ENCODE peak calls at places on chromosomes 4 and X, in six cellular contexts. A is ovary, P is prostate gland, H is stomach, I is uterus, R is Peyer's patch. D is an unnamed sample. For H3K4me1, the result is how much of the 10 kb centered on the place peaks cover.

GRCh38 chrX:51006068-51006467 is 95.5 kb downstream of the BMP15 start:
- DNase-seq in H (no peak), R (no peak), I (no peak), A (no peak), P (no peak), D (no peak)

GRCh38 chrX:70755850-70756249 is 152.7 kb downstream of the TEX11 start:
- DNase-seq in H (no peak), A (no peak), R (peak), P (no peak), I (no peak), D (no peak)

GRCh38 chr4:6282247-6282646 is 12.6 kb downstream of the WFS1 start:
- DNase-seq in A (peak), H (no peak), P (no peak), R (no peak), I (no peak), D (no peak)

GRCh38 chrX:129743835-129744234 is 5.1 kb downstream of the XPNPEP2 start:
- DNase-seq in P (no peak), I (no peak), H (no peak), R (no peak), A (no peak), D (no peak)

GRCh38 chr4:184596617-184597185 is 52.5 kb downstream of the CASP3 start:
- DNase-seq in R (no peak), H (peak), P (no peak), I (no peak), A (no peak), D (no peak)

GRCh38 chr4:172794378-172794777 is 374.2 kb upstream of the GALNT7 start:
- DNase-seq in H (no peak), I (no peak), R (no peak), P (no peak), A (no peak), D (no peak)

GRCh38 chrX:42943051-42943450 is 165.1 kb upstream of the PPP1R2C start:
- DNase-seq in P (no peak), H (no peak), R (no peak), I (no peak), A (no peak), D (no peak)

GRCh38 chr4:105895609-105896460 is 564 bp downstream of the NPNT start:
- DNase-seq in A (peak), R (peak), P (peak), H (no peak), I (peak), D (no peak)

GRCh38 chr4:74426101-74426500 is 18.8 kb upstream of the AREG start:
- DNase-seq in I (no peak), H (no peak), P (no peak), R (no peak), A (no peak), D (no peak)

GRCh38 chr4:186727149-186727976 is 3.7 kb upstream of the FAT1 start:
- DNase-seq in R (no peak), I (no peak), P (no peak), A (no peak), H (no peak), D (no peak)

GRCh38 chrX:460823-461640 is 74.3 kb upstream of the PPP2R3B start:
- DNase-seq in H (no peak), P (no peak), I (no peak), A (no peak), R (no peak), D (no peak)

GRCh38 chr4:140162596-140162995 is 8.6 kb upstream of the MAML3 start:
- DNase-seq in I (no peak), P (no peak), R (no peak), A (no peak), H (no peak), D (no peak)

GRCh38 chr4:86446996-86447395 is 87.1 kb upstream of the MAPK10 start:
- DNase-seq in P (no peak), H (no peak), A (no peak), R (no peak), I (no peak), D (no peak)

GRCh38 chr4:93897559-93897958 is 69.0 kb downstream of the ATOH1 start:
- DNase-seq in H (no peak), I (no peak), P (no peak), R (no peak), A (no peak), D (no peak)

GRCh38 chr4:26762650-26763049 is 98.0 kb upstream of the STIM2 start:
- DNase-seq in I (no peak), H (no peak), A (no peak), P (no peak), R (no peak), D (no peak)

GRCh38 chr4:100805547-100805946 is 287.7 kb upstream of the EMCN start:
- DNase-seq in R (no peak), H (no peak), I (no peak), A (no peak), P (no peak), D (no peak)

GRCh38 chrX:68571292-68572256 is 72.7 kb downstream of the YIPF6 start:
- DNase-seq in A (no peak), H (no peak), R (no peak), I (no peak), P (no peak), D (no peak)

GRCh38 chr4:2040391-2041233 is 18.5 kb upstream of the NAT8L start:
- DNase-seq in R (peak), I (no peak), P (no peak), A (no peak), H (no peak), D (no peak)

GRCh38 chr4:2341261-2341841 is 77.1 kb downstream of the ZFYVE28 start:
- DNase-seq in H (peak), P (no peak), I (no peak), R (peak), A (peak), D (no peak)

GRCh38 chr4:150327262-150327780 is 249.1 kb downstream of the DCLK2 start:
- DNase-seq in P (no peak), I (no peak), H (no peak), R (no peak), A (no peak), D (no peak)

GRCh38 chr4:86977621-86978184 is 42.9 kb downstream of the AFF1 start:
- DNase-seq in I (no peak), R (peak), H (no peak), P (peak), A (no peak), D (no peak)

GRCh38 chr4:33063238-33063637 is 2343.1 kb downstream of the PCDH7 start:
- DNase-seq in H (no peak), I (no peak), R (no peak), A (no peak), P (no peak), D (no peak)

GRCh38 chrX:129772796-129773431 is 6.8 kb upstream of the SASH3 start:
- DNase-seq in H (peak), A (no peak), R (peak), I (no peak), P (no peak), D (no peak)

GRCh38 chrX:149145845-149146285 is 359.2 kb downstream of the IDS start:
- DNase-seq in P (no peak), H (no peak), I (no peak), R (no peak), A (no peak), D (no peak)

GRCh38 chr4:164937576-164938270 is 39.7 kb downstream of the TRIM61 start:
- DNase-seq in A (peak), P (peak), I (no peak), H (no peak), R (no peak), D (peak)

GRCh38 chr4:34733185-34733916 is 1511.0 kb downstream of the ARAP2 start:
- DNase-seq in H (no peak), P (no peak), A (no peak), R (no peak), I (no peak), D (no peak)

GRCh38 chr4:147994076-147994475 is 262.2 kb downstream of the ARHGAP10 start:
- DNase-seq in H (no peak), R (no peak), I (no peak), P (no peak), A (no peak), D (no peak)

GRCh38 chrX:68433155-68433980 is at the start of gene OPHN1:
- DNase-seq in A (peak), I (peak), P (peak), H (peak), R (peak), D (peak)

GRCh38 chr4:187606581-187606980 is 389.0 kb upstream of the ZFP42 start:
- DNase-seq in R (peak), H (no peak), I (no peak), P (no peak), A (no peak), D (peak)

GRCh38 chr4:4259484-4260100 is 11.6 kb upstream of the TMEM128 start:
- DNase-seq in R (no peak), H (no peak), I (no peak), P (no peak), A (no peak), D (no peak)

GRCh38 chr4:156252300-156253016 is 298.8 kb upstream of the CTSO start:
- DNase-seq in A (no peak), R (no peak), H (no peak), P (no peak), I (no peak), D (no peak)

GRCh38 chrX:13876652-13877051 is 59.8 kb upstream of the GPM6B start:
- DNase-seq in H (no peak), P (no peak), R (no peak), A (no peak), I (no peak), D (no peak)
- TF ChIP-seq POLR2A in H (no peak), P (no peak), R (no peak), A (no peak), I (no peak), D (no peak)

GRCh38 chrX:32126997-32127396 is 1055.2 kb upstream of the FTHL17 start:
- DNase-seq in I (no peak), A (no peak), P (no peak), H (no peak), R (no peak), D (no peak)
- H3K4me1 ChIP-seq in I (under half), A (under half), P (under half), H (under half), R (under half), D (under half)

DNA sequence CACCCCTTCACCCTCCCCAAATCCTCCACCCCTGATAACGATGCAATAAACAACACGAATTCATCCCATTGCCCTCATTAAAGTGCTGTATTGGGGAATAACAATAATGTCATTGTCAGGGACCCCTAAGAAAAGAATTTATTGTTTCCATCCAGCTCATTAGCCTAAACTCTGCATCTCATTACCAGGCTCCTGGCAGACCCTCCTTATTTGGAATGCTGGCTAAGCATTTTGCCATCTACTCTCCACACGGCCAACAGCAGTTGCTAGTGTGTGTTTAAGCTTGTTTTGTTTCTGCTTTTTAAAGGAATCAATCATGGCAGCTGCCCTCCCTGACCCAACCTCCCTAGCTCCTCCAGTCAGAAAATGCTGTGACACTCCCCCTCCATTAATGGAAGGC is 43.5 kb downstream of the GATB start:
- DNase-seq in H (no peak), R (no peak), P (no peak), A (no peak), I (no peak), D (no peak)
- TF ChIP-seq CTCF in H (no peak), R (no peak), P (no peak), A (no peak), I (no peak), D (no peak)

GRCh38 chrX:20412871-20413486 is 146.3 kb upstream of the RPS6KA3 start:
- DNase-seq in R (peak), H (peak), I (no peak), A (no peak), P (no peak), D (no peak)
- TF ChIP-seq POLR2A in R (no peak), H (no peak), I (no peak), A (no peak), P (no peak), D (no peak)

GRCh38 chr4:55948726-55949479 is at the start of gene CEP135:
- DNase-seq in A (peak), P (peak), R (peak), H (peak), I (peak), D (peak)
- H3K4me1 ChIP-seq in A (under half), P (under half), R (under half), H (under half), I (under half), D (under half)

GRCh38 chrX:55623100-55623499 is at the start of gene FOXR2:
- DNase-seq in I (no peak), H (no peak), R (no peak), P (no peak), A (no peak), D (no peak)
- TF ChIP-seq CTCF in I (no peak), H (no peak), R (no peak), P (no peak), A (no peak), D (no peak)

D was measured in tibial nerve.